ENCODE peak calls at places on chromosomes 11 and 22, in six cellular contexts. S is CD8-positive, alpha-beta T cell; U is stomach; P is aorta; C is endodermal cell; L is Peyer's patch. X is an unnamed sample.

GRCh38 chr11:121722431-121723256 is 269.9 kb upstream of the SORL1-AS1 start:
- DNase-seq in S (no peak), U (peak; percentile 40), P (peak; percentile 89), C (peak; percentile 92), L (peak; percentile 58), X (peak; percentile 35)

GRCh38 chr22:28002863-28003565 is 84.0 kb upstream of the PITPNB start:
- DNase-seq in S (no peak), U (no peak), P (no peak), C (no peak), L (no peak), X (no peak)

GRCh38 chr22:44229331-44229730 is 48.6 kb downstream of the PARVG start:
- DNase-seq in S (no peak), U (no peak), P (no peak), C (no peak), L (no peak), X (peak; percentile 20)

GRCh38 chr11:132704796-132705375 is 827.4 kb downstream of the OPCML start:
- DNase-seq in S (no peak), U (peak; percentile 32), P (no peak), C (no peak), L (no peak), X (no peak)

GRCh38 chr11:111565111-111565720 is 24.7 kb downstream of the LAYN start:
- DNase-seq in S (peak; percentile 72), U (peak; percentile 76), P (no peak), C (peak; percentile 87), L (peak; percentile 86), X (no peak)

GRCh38 chr11:113553235-113553634 is 78.0 kb upstream of the DRD2 start:
- DNase-seq in S (no peak), U (no peak), P (no peak), C (peak; percentile 80), L (no peak), X (peak; percentile 88)

GRCh38 chr11:79481795-79482194 is 41.0 kb upstream of the TENM4 start:
- DNase-seq in S (no peak), U (no peak), P (no peak), C (no peak), L (no peak), X (no peak)

GRCh38 chr11:59403546-59403945 is 22.7 kb downstream of the OR5A2 start:
- DNase-seq in S (no peak), U (no peak), P (no peak), C (no peak), L (no peak), X (no peak)

GRCh38 chr22:22884888-22885840 is 2.5 kb upstream of the IGLL5 start:
- DNase-seq in S (no peak), U (no peak), P (no peak), C (peak; percentile 35), L (peak; percentile 93), X (no peak)

GRCh38 chr11:83602116-83602515 is 315.9 kb upstream of the CCDC90B start:
- DNase-seq in S (no peak), U (no peak), P (no peak), C (no peak), L (no peak), X (no peak)

GRCh38 chr22:41181349-41182241 is 23.5 kb upstream of the L3MBTL2 start:
- DNase-seq in S (no peak), U (no peak), P (no peak), C (no peak), L (peak; percentile 66), X (peak; percentile 57)

GRCh38 chr11:72829178-72829577 is 15.0 kb downstream of the ATG16L2 start:
- DNase-seq in S (no peak), U (no peak), P (peak; percentile 68), C (peak; percentile 43), L (no peak), X (no peak)

GRCh38 chr11:59247535-59248227 is 35.0 kb upstream of the MPEG1 start:
- DNase-seq in S (no peak), U (no peak), P (no peak), C (no peak), L (no peak), X (no peak)

GRCh38 chr11:29490951-29491350 is 525.9 kb downstream of the KCNA4 start:
- DNase-seq in S (no peak), U (no peak), P (no peak), C (no peak), L (no peak), X (no peak)
- H3K27me3 ChIP-seq in S (no peaks in the 10 kb centered on the region), U (no peaks in the 10 kb centered on the region), P (no peaks in the 10 kb centered on the region), C (no peaks in the 10 kb centered on the region), L (no peaks in the 10 kb centered on the region), X (no peaks in the 10 kb centered on the region)

DNA sequence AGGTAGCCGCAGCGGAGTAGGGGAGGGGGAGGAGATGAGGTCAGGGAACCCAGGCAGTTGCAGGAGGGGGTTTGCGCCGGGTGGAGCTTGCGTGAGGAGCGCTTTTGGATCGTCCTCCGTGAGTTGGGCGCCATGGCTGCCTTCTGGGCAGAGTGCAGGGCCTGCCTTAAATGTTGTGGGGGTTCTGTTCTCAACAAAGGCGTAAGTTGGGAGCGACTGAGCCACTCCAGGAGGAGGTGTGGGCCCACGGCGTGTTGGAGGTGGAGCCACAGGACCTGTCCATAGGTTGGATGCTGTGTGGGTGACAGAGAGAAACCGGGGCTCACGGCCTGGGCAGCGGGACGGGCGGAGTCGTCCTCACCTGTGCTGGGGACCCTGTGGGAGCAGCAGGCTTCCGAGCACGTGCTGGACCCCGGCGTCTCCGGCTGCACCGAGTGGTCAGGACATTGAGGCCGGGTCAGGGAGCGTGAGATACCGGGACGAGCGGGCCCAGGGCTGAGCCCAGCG is 1.1 kb upstream of the PGGHG start:
- DNase-seq in S (no peak), U (no peak), P (peak; percentile 74), C (no peak), L (peak; percentile 86), X (no peak)
- H3K4me1 ChIP-seq in S (peaks cover 55% of the 10 kb centered on the region), U (peaks cover 30% of the 10 kb centered on the region), P (no peaks in the 10 kb centered on the region), C (no peaks in the 10 kb centered on the region), L (no peaks in the 10 kb centered on the region), X (no peaks in the 10 kb centered on the region)

DNA sequence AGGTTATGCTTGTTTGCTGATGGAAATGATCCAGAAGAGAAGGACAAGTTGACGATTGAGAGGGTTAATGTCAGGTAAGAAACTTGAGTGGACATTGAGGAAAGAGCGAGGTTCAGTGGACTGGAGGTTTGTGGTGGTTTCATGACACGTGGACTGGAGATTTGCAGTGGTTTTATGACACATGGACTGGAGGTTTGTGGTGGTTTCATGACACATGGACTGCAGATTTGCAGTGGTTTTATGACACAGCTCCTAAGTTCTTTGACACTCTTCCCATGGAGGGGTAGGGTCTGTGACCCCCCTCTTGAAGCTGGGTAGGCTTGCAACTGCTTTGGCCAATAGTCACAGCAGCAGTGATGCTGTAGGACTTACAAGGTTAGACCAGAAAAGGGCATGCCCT is 5.4 kb upstream of the MAPK8IP2 start:
- DNase-seq in S (no peak), U (no peak), P (no peak), C (no peak), L (no peak), X (no peak)
- H3K27ac ChIP-seq in S (no peak overlapping the region), U (no peak overlapping the region), P (no peak overlapping the region), C (no peak overlapping the region), L (no peak overlapping the region), X (no peak overlapping the region)

DNA sequence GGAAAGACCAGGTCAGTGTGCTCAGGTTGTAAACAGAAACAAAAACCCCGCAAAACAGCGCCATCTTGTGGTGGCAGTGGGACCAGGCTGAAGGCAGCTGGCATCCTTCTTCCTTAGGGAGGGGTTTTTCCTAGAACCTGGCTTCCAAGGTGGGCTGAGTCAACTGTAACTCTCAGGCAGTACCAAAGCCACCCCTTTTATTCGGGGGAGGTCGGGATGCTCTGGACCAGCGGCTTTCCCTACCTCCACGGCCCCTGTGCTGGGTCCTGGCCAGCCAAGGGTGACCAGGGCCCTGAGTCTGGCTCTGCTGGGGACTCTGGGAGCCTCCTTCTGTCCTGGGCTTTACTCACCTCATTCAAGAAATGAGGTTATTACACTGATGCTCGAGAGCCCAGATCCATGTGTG is 69.5 kb upstream of the FGF3 start:
- DNase-seq in S (peak; percentile 71), U (peak; percentile 77), P (no peak), C (peak; percentile 97), L (peak; percentile 89), X (peak; percentile 54)
- H3K27me3 ChIP-seq in S (no peaks in the 10 kb centered on the region), U (peaks cover 17% of the 10 kb centered on the region), P (no peaks in the 10 kb centered on the region), C (peaks cover 4% of the 10 kb centered on the region), L (no peaks in the 10 kb centered on the region), X (peaks cover 43% of the 10 kb centered on the region)

GRCh38 chr11:27462543-27462942 is 10.0 kb downstream of the LGR4 start:
- DNase-seq in S (no peak), U (no peak), P (no peak), C (no peak), L (no peak), X (peak; percentile 55)
- H3K4me1 ChIP-seq in S (no peaks in the 10 kb centered on the region), U (peaks cover 11% of the 10 kb centered on the region), P (peaks cover 6% of the 10 kb centered on the region), C (peaks cover 12% of the 10 kb centered on the region), L (no peaks in the 10 kb centered on the region), X (peaks cover 44% of the 10 kb centered on the region)

DNA sequence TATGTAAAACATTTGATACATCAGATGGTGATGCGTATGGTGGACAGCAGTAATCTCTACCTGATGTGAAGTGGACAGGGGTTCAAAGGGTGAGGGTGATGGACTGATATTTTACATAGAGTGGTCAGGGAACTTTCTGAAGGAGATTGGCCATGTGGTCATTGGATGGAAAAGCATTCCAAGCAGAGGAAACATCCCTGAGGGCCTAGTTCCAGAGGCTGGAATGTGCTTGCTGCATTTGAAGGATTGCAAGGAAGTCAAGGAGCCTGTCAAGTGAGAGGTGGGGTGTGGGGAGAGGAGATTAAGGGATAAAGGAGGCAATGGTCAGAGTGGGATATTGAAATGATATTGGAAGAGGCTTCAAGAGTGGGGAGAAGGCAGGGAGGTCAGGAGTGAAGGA is 151.9 kb upstream of the NTM start:
- DNase-seq in S (no peak), U (no peak), P (no peak), C (no peak), L (no peak), X (no peak)
- H3K27ac ChIP-seq in S (no peak overlapping the region), U (no peak overlapping the region), P (no peak overlapping the region), C (no peak overlapping the region), L (no peak overlapping the region), X (no peak overlapping the region)

DNA sequence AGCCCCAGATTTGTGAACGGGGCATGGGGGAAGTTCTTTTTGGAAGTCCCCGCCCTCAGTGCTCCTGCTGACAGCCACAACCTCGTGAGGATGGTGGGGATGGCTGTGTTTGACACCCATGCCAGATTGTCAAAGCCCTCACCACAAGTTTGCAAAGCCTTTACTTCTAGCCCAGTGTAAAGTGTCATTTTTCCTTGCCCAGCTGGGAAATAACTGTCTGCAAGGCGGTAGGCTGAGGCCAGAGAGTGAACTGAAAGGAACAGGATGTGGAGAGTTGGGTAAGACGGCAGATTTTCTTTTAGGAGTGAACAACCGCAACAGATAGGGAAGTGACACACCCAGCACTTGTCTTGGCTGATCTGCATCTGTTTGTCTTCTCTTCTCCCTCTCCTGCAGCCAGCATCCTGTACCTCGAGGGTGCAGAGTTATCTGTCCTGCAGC is 13.6 kb downstream of the IL17RA start:
- DNase-seq in S (peak; percentile 25), U (no peak), P (peak; percentile 8), C (no peak), L (no peak), X (no peak)
- H3K27me3 ChIP-seq in S (no peaks in the 10 kb centered on the region), U (no peaks in the 10 kb centered on the region), P (no peaks in the 10 kb centered on the region), C (no peaks in the 10 kb centered on the region), L (no peaks in the 10 kb centered on the region), X (no peaks in the 10 kb centered on the region)